ENCODE peak calls at places on chromosome 1, in seven cellular contexts. One of them, this sample, is unnamed.

GRCh38 chr1:36199934-36200741 is 24.1 kb upstream of the THRAP3 start:
- DNase-seq in NCI-H1092 treated with DMSO at 0.1 percent for 48 hours: no peak
- DNase-seq in lower leg skin: no peak
- DNase-seq in hypothalamus: no peak
- DNase-seq in pancreas: peak
- DNase-seq in GF-D8: no peak
- DNase-seq in breast epithelium: peak
- DNase-seq in this sample: no peak

GRCh38 chr1:44619261-44619900 is 54.9 kb downstream of the TMEM53 start:
- DNase-seq in pancreas: no peak
- DNase-seq in lower leg skin: no peak
- DNase-seq in hypothalamus: peak
- DNase-seq in GF-D8: no peak
- DNase-seq in breast epithelium: no peak
- DNase-seq in NCI-H1092 treated with DMSO at 0.1 percent for 48 hours: no peak
- DNase-seq in this sample: no peak

GRCh38 chr1:111696330-111696729 is 42.9 kb downstream of the INKA2 start:
- DNase-seq in lower leg skin: no peak
- DNase-seq in GF-D8: no peak
- DNase-seq in breast epithelium: no peak
- DNase-seq in hypothalamus: no peak
- DNase-seq in pancreas: no peak
- DNase-seq in NCI-H1092 treated with DMSO at 0.1 percent for 48 hours: no peak
- DNase-seq in this sample: no peak

GRCh38 chr1:162020145-162020544 is 3.5 kb downstream of the OLFML2B start:
- DNase-seq in breast epithelium: no peak
- DNase-seq in GF-D8: no peak
- DNase-seq in lower leg skin: no peak
- DNase-seq in hypothalamus: no peak
- DNase-seq in pancreas: no peak
- DNase-seq in NCI-H1092 treated with DMSO at 0.1 percent for 48 hours: no peak
- DNase-seq in this sample: no peak

GRCh38 chr1:220296941-220297460 is 24.7 kb upstream of the RAB3GAP2 start:
- DNase-seq in pancreas: no peak
- DNase-seq in hypothalamus: no peak
- DNase-seq in GF-D8: no peak
- DNase-seq in NCI-H1092 treated with DMSO at 0.1 percent for 48 hours: no peak
- DNase-seq in lower leg skin: no peak
- DNase-seq in breast epithelium: no peak
- DNase-seq in this sample: peak

GRCh38 chr1:230992100-230992774 is 13.3 kb downstream of the ARV1 start:
- DNase-seq in breast epithelium: no peak
- DNase-seq in hypothalamus: no peak
- DNase-seq in GF-D8: no peak
- DNase-seq in pancreas: peak
- DNase-seq in NCI-H1092 treated with DMSO at 0.1 percent for 48 hours: peak
- DNase-seq in lower leg skin: no peak
- DNase-seq in this sample: no peak

GRCh38 chr1:198892065-198892464 is 253.2 kb downstream of the PTPRC start:
- DNase-seq in pancreas: no peak
- DNase-seq in NCI-H1092 treated with DMSO at 0.1 percent for 48 hours: no peak
- DNase-seq in lower leg skin: no peak
- DNase-seq in hypothalamus: no peak
- DNase-seq in breast epithelium: no peak
- DNase-seq in GF-D8: no peak
- DNase-seq in this sample: peak

GRCh38 chr1:226942392-226942791 is 2.3 kb downstream of the COQ8A start:
- DNase-seq in NCI-H1092 treated with DMSO at 0.1 percent for 48 hours: no peak
- DNase-seq in breast epithelium: no peak
- DNase-seq in lower leg skin: no peak
- DNase-seq in pancreas: no peak
- DNase-seq in hypothalamus: no peak
- DNase-seq in GF-D8: no peak
- DNase-seq in this sample: no peak